ENCODE peak calls at places on chromosomes 3 and 15, in four cellular contexts. K, Y, B and E are unnamed samples.
A peak's percentile ranks its signal among the peaks of the same experiment; 100 is the strongest.

GRCh38 chr15:31041610-31042009 is 50.2 kb upstream of the MTMR10 start:
- DNase-seq in K (no peak), Y (no peak), B (no peak), E (no peak)

GRCh38 chr15:52440414-52440813 is 88.3 kb downstream of the MYO5A start:
- DNase-seq in K (peak; percentile 10), Y (no peak), B (no peak), E (no peak)

GRCh38 chr3:196063049-196063448 is 18.8 kb downstream of the TFRC start:
- DNase-seq in K (no peak), Y (no peak), B (no peak), E (no peak)

GRCh38 chr15:69857686-69858391 is 239.9 kb downstream of the TLE3 start:
- DNase-seq in K (no peak), Y (no peak), B (peak; percentile 83), E (no peak)

GRCh38 chr15:81296673-81297072 is 27.3 kb downstream of the STARD5 start:
- DNase-seq in K (peak; percentile 68), Y (no peak), B (peak; percentile 59), E (no peak)

GRCh38 chr15:31461911-31462480 is 135.4 kb downstream of the KLF13 start:
- DNase-seq in K (no peak), Y (no peak), B (no peak), E (no peak)

GRCh38 chr3:51891242-51892039 is 11.7 kb downstream of the IQCF1 start:
- DNase-seq in K (no peak), Y (no peak), B (no peak), E (no peak)

GRCh38 chr3:138690036-138690435 is 81.5 kb downstream of the FAIM start:
- DNase-seq in K (no peak), Y (no peak), B (no peak), E (no peak)

GRCh38 chr3:58608648-58609047 is 31.5 kb upstream of the FAM107A start:
- DNase-seq in K (no peak), Y (no peak), B (no peak), E (no peak)

GRCh38 chr15:80929225-80929624 is 60.4 kb downstream of the MESD start:
- DNase-seq in K (no peak), Y (no peak), B (no peak), E (no peak)

GRCh38 chr3:85853805-85854204 is 895.0 kb downstream of the CADM2 start:
- DNase-seq in K (no peak), Y (no peak), B (no peak), E (no peak)

GRCh38 chr15:76903251-76903681 is 1.9 kb downstream of the SCAPER start:
- DNase-seq in K (no peak), Y (no peak), B (peak; percentile 66), E (peak; percentile 52)

GRCh38 chr3:55692295-55692957 is 205.3 kb upstream of the WNT5A start:
- DNase-seq in K (no peak), Y (no peak), B (no peak), E (no peak)

GRCh38 chr3:194782767-194783404 is 97.2 kb downstream of the FAM43A start:
- DNase-seq in K (no peak), Y (no peak), B (no peak), E (no peak)

GRCh38 chr15:91126080-91126479 is 26.0 kb downstream of the SV2B start:
- DNase-seq in K (no peak), Y (no peak), B (no peak), E (no peak)

GRCh38 chr3:114756506-114757279 is 390.4 kb downstream of the ZBTB20 start:
- DNase-seq in K (no peak), Y (no peak), B (no peak), E (no peak)

GRCh38 chr3:61847784-61848462 is 286.6 kb downstream of the PTPRG start:
- DNase-seq in K (no peak), Y (no peak), B (no peak), E (peak; percentile 45)

GRCh38 chr3:55458398-55458797 is 28.7 kb downstream of the WNT5A start:
- DNase-seq in K (no peak), Y (no peak), B (no peak), E (no peak)

GRCh38 chr15:67892559-67893377 is 52.9 kb upstream of the RNU6-1 start:
- DNase-seq in K (no peak), Y (no peak), B (no peak), E (no peak)

GRCh38 chr15:69593981-69594966 is 141.7 kb downstream of the RPLP1 start:
- DNase-seq in K (no peak), Y (no peak), B (no peak), E (peak; percentile 52)

GRCh38 chr3:172918568-172919296 is 168.2 kb downstream of the ECT2 start:
- DNase-seq in K (no peak), Y (no peak), B (no peak), E (no peak)

GRCh38 chr15:47331796-47332480 is 385.4 kb upstream of the SEMA6D start:
- DNase-seq in K (no peak), Y (no peak), B (no peak), E (no peak)

GRCh38 chr3:193845144-193845543 is 252.1 kb downstream of the OPA1 start:
- DNase-seq in K (no peak), Y (no peak), B (no peak), E (no peak)

GRCh38 chr3:48858709-48859108 is 11.0 kb upstream of the PRKAR2A start:
- DNase-seq in K (no peak), Y (no peak), B (peak; percentile 33), E (no peak)

GRCh38 chr15:101244889-101245668 is 6.8 kb downstream of the CHSY1 start:
- DNase-seq in K (no peak), Y (no peak), B (no peak), E (no peak)

GRCh38 chr15:100918690-100919480 is at the start of gene LRRK1:
- DNase-seq in K (no peak), Y (no peak), B (peak; percentile 91), E (peak; percentile 61)

GRCh38 chr3:31896643-31897433 is 84.2 kb downstream of the OSBPL10 start:
- DNase-seq in K (no peak), Y (no peak), B (peak; percentile 69), E (no peak)

GRCh38 chr15:70826634-70827033 is 27.3 kb downstream of the LARP6 start:
- DNase-seq in K (no peak), Y (no peak), B (no peak), E (peak; percentile 9)

GRCh38 chr3:155643581-155644165 is 101.2 kb downstream of the PLCH1 start:
- DNase-seq in K (no peak), Y (no peak), B (no peak), E (no peak)

DNA sequence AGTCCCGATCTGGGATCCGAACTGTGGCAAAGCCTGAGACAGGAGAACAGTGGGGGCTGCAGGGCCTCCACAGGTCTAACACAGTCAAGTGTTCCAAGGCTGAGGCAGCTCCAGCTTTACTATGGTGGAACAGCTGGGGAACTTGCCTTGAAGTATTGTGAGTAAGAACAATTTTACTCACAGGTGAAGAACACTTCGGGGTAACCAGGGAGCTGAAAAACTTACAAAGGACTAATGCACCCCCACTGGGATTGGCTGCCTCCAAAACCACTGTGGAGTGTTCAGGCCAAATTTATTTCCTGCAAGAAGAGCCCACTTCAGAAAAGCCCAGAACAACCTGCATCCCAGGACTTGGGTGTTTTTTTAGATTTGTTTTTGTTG is 25.4 kb downstream of the ZIC4 start:
- DNase-seq in K (no peak), Y (no peak), B (no peak), E (no peak)
- H3K27me3 ChIP-seq in K (peaks cover 51% of the 10 kb centered on the region), Y (peaks cover 41% of the 10 kb centered on the region), B (no peaks in the 10 kb centered on the region), E (peaks cover 9% of the 10 kb centered on the region)

GRCh38 chr15:73357999-73358665 is 10.6 kb downstream of the HCN4 start:
- DNase-seq in K (no peak), Y (no peak), B (no peak), E (no peak)
- H3K27me3 ChIP-seq in K (peaks cover 2% of the 10 kb centered on the region), Y (no peaks in the 10 kb centered on the region), B (no peaks in the 10 kb centered on the region), E (peaks cover 69% of the 10 kb centered on the region)

GRCh38 chr3:148534089-148534988 is 163.4 kb upstream of the AGTR1 start:
- DNase-seq in K (no peak), Y (no peak), B (no peak), E (no peak)
- H3K27me3 ChIP-seq in K (no peaks in the 10 kb centered on the region), Y (no peaks in the 10 kb centered on the region), B (no peaks in the 10 kb centered on the region), E (no peaks in the 10 kb centered on the region)

GRCh38 chr3:46896386-46896785 is 18.9 kb downstream of the PTH1R start:
- DNase-seq in K (no peak), Y (no peak), B (no peak), E (no peak)

GRCh38 chr3:46895204-46895660 is 17.7 kb downstream of the PTH1R start:
- DNase-seq in K (no peak), Y (no peak), B (peak; percentile 90), E (peak; percentile 86)

GRCh38 chr3:46897031-46897430 is 19.5 kb downstream of the PTH1R start:
- DNase-seq in K (no peak), Y (no peak), B (no peak), E (no peak)

GRCh38 chr3:46894256-46894655 is 16.7 kb downstream of the PTH1R start:
- DNase-seq in K (no peak), Y (no peak), B (no peak), E (no peak)

DNA sequence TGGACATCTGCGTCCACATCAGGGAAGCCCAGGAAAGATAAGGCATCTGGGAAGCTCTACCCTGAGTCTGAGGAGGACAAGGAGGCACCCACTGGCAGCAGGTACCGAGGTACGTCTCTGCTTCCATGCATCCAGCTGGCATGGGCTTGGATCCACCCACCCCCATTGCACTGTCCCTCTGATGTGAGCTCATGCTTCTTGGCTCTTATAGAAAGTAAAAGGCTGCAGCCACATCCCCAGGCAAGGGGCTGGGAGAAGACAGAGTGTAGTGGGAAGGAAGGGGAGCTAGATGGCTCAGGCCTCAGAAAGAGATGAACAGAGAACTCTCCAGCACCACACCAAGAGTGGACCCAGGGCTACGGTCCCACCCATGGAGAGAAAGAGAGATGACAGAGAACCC is 18.2 kb downstream of the PTH1R start:
- DNase-seq in K (no peak), Y (no peak), B (no peak), E (no peak)
- H3K27me3 ChIP-seq in K (peaks cover 20% of the 10 kb centered on the region), Y (peaks cover 16% of the 10 kb centered on the region), B (no peaks in the 10 kb centered on the region), E (no peaks in the 10 kb centered on the region)

DNA sequence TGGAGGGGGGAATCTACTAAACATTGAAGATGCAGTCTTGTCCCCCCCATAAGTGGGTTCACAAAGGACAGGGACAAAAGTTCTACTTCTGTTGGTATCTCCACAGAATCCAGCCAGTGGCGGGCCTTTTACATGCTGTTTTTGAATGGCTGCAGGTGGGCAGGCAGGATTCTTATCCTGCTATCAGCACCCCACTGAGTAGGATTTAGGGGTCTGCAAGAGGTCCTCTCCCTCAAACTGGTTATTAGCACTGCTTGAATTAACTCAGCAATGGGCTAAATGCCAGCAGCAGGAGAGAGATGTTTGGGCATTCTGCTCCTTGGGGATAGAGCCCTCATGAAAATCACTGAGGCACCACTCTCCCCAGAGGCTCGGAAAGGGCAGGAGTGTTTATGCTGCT is 40.3 kb downstream of the SEMA5B start:
- DNase-seq in K (no peak), Y (no peak), B (no peak), E (no peak)
- H3K27me3 ChIP-seq in K (peaks cover 22% of the 10 kb centered on the region), Y (no peaks in the 10 kb centered on the region), B (no peaks in the 10 kb centered on the region), E (peaks cover 12% of the 10 kb centered on the region)

GRCh38 chr3:184389384-184389783 is 9.5 kb downstream of the CHRD start:
- DNase-seq in K (no peak), Y (no peak), B (no peak), E (no peak)

GRCh38 chr3:184387174-184387714 is 7.4 kb downstream of the CHRD start:
- DNase-seq in K (no peak), Y (no peak), B (no peak), E (no peak)

GRCh38 chr3:184388164-184388935 is 8.5 kb downstream of the CHRD start:
- DNase-seq in K (no peak), Y (no peak), B (no peak), E (no peak)

GRCh38 chr3:184389935-184390528 is 10.2 kb downstream of the CHRD start:
- DNase-seq in K (no peak), Y (no peak), B (no peak), E (no peak)

GRCh38 chr3:184388936-184389230 is 9.0 kb downstream of the CHRD start:
- DNase-seq in K (no peak), Y (no peak), B (no peak), E (no peak)
- H3K27me3 ChIP-seq in K (peaks cover 6% of the 10 kb centered on the region), Y (no peaks in the 10 kb centered on the region), B (no peaks in the 10 kb centered on the region), E (no peaks in the 10 kb centered on the region)

GRCh38 chr3:45106874-45107273 is 39.3 kb downstream of the CDCP1 start:
- DNase-seq in K (no peak), Y (no peak), B (no peak), E (no peak)
- H3K27me3 ChIP-seq in K (no peaks in the 10 kb centered on the region), Y (no peaks in the 10 kb centered on the region), B (no peaks in the 10 kb centered on the region), E (no peaks in the 10 kb centered on the region)